ENCODE peak calls at places on chromosomes 16 and 17, in five cellular contexts. J is WTC11, H is testis, M is mesothelial cell of epicardium, T is HFFc6. E is an unnamed sample.

GRCh38 chr16:73093146-73094144 is 45.5 kb upstream of the ZFHX3 start:
- DNase-seq in J (no peak), H (no peak), M (peak; percentile 45), T (no peak), E (no peak)

GRCh38 chr16:6165330-6165984 is 1067.9 kb upstream of the EEF2KMT start:
- DNase-seq in J (no peak), H (no peak), M (no peak), T (peak; percentile 7), E (no peak)

GRCh38 chr16:76729525-76729924 is 452.3 kb downstream of the CNTNAP4 start:
- DNase-seq in J (no peak), H (no peak), M (no peak), T (no peak), E (no peak)

GRCh38 chr17:7574176-7574953 is 5.1 kb upstream of the CD68 start:
- DNase-seq in J (no peak), H (no peak), M (no peak), T (no peak), E (no peak)

GRCh38 chr16:56984639-56985038 is 4.7 kb upstream of the NLRC5 start:
- DNase-seq in J (no peak), H (no peak), M (no peak), T (no peak), E (no peak)

GRCh38 chr16:10390330-10390729 is 4.5 kb downstream of the ATF7IP2 start:
- DNase-seq in J (no peak), H (no peak), M (no peak), T (no peak), E (no peak)

GRCh38 chr17:47807421-47807820 is 14.2 kb downstream of the OSBPL7 start:
- DNase-seq in J (no peak), H (no peak), M (no peak), T (no peak), E (no peak)

GRCh38 chr17:59357929-59358328 is 26.5 kb downstream of the YPEL2 start:
- DNase-seq in J (no peak), H (no peak), M (no peak), T (peak; percentile 78), E (no peak)

GRCh38 chr16:50268352-50268751 is 2.0 kb downstream of the ADCY7 start:
- DNase-seq in J (no peak), H (no peak), M (no peak), T (no peak), E (no peak)

GRCh38 chr17:33871720-33872535 is 383.2 kb upstream of the CCL2 start:
- DNase-seq in J (no peak), H (no peak), M (no peak), T (no peak), E (no peak)

GRCh38 chr17:49874911-49875310 is 27.0 kb upstream of the TAC4 start:
- DNase-seq in J (no peak), H (no peak), M (no peak), T (no peak), E (no peak)

GRCh38 chr17:53227514-53227913 is 595.2 kb upstream of the KIF2B start:
- DNase-seq in J (no peak), H (no peak), M (no peak), T (no peak), E (no peak)

GRCh38 chr16:19595043-19595767 is 39.7 kb downstream of the VPS35L start:
- DNase-seq in J (no peak), H (peak; percentile 40), M (no peak), T (peak; percentile 87), E (no peak)

GRCh38 chr17:76558210-76559095 is 18.6 kb downstream of the PRCD start:
- DNase-seq in J (no peak), H (no peak), M (no peak), T (peak; percentile 27), E (no peak)

GRCh38 chr16:21279501-21279900 is 1.4 kb upstream of the CRYM start:
- DNase-seq in J (no peak), H (no peak), M (no peak), T (no peak), E (no peak)

GRCh38 chr17:27810211-27810901 is 10.0 kb upstream of the NOS2 start:
- DNase-seq in J (no peak), H (no peak), M (no peak), T (no peak), E (no peak)

GRCh38 chr16:945271-946047 is 25.3 kb downstream of the LMF1 start:
- DNase-seq in J (no peak), H (no peak), M (no peak), T (peak; percentile 11), E (no peak)

GRCh38 chr17:5868916-5869475 is 201.2 kb upstream of the WSCD1 start:
- DNase-seq in J (no peak), H (no peak), M (no peak), T (no peak), E (no peak)
- TF ChIP-seq CTCF in J (no peak), H (no peak), M (no peak), T (no peak), E (no peak)

GRCh38 chr17:38869647-38870258 is at the start of gene LASP1:
- DNase-seq in J (peak; percentile 80), H (peak; percentile 92), M (peak; percentile 90), T (peak; percentile 84), E (peak; percentile 91)

GRCh38 chr17:38870259-38871165 is 654 bp downstream of the LASP1 start:
- DNase-seq in J (peak; percentile 65), H (peak; percentile 83), M (peak; percentile 67), T (peak; percentile 51), E (no peak)

GRCh38 chr17:38867179-38867994 is 2.5 kb upstream of the LASP1 start:
- DNase-seq in J (peak; percentile 65), H (peak; percentile 73), M (peak; percentile 75), T (peak; percentile 77), E (no peak)

GRCh38 chr17:38868095-38868967 is 1.5 kb upstream of the LASP1 start:
- DNase-seq in J (no peak), H (peak; percentile 35), M (no peak), T (peak; percentile 75), E (no peak)

DNA sequence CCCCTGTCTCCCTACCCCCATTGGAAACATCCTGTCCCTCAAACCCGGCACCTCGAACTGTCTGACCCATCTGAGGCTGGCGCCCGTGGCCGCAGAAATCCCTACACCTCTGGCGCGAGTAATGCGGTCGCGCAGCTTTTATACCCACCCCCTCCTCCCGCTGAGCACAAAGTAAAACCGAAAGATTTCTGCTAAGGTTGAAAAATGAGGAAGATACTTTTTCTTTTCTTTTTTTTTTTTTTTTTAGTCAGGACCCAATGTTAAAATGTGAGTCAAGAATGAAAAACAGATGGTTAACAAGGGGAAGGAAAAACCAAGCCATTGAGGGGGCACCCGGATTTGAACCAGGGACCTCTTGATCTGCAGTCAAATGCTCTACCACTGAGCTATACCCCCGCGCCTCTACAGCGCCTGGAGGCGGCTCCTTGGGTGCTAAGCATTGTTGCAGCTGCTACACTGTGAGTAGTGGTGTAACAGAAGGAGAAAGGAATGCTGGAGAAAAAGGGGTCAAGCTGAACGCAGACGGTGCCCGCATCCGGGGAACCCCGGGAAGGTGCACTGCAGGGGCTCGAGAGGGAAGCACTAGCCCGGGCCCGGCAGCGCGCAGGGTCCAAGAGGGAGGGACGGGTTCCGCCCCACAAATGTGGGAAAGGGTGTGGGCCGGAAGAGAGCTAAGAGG is 751 bp upstream of the LASP1 start:
- DNase-seq in J (peak; percentile 95), H (peak; percentile 95), M (peak; percentile 98), T (peak; percentile 86), E (peak; percentile 97)
- TF ChIP-seq CTCF in J (no peak), H (no peak), M (no peak), T (no peak), E (peak; percentile 16)

GRCh38 chr16:79777679-79778078 is 177.1 kb upstream of the MAF start:
- DNase-seq in J (no peak), H (no peak), M (no peak), T (no peak), E (no peak)

GRCh38 chr16:79770244-79771064 is 169.9 kb upstream of the MAF start:
- DNase-seq in J (peak; percentile 87), H (peak; percentile 96), M (peak; percentile 84), T (no peak), E (peak; percentile 86)

GRCh38 chr16:79772028-79772427 is 171.5 kb upstream of the MAF start:
- DNase-seq in J (no peak), H (no peak), M (no peak), T (no peak), E (no peak)

GRCh38 chr16:79776243-79776884 is 175.8 kb upstream of the MAF start:
- DNase-seq in J (no peak), H (peak; percentile 68), M (no peak), T (no peak), E (no peak)
- TF ChIP-seq CTCF in J (no peak), H (no peak), M (no peak), T (no peak), E (peak; percentile 45)

DNA sequence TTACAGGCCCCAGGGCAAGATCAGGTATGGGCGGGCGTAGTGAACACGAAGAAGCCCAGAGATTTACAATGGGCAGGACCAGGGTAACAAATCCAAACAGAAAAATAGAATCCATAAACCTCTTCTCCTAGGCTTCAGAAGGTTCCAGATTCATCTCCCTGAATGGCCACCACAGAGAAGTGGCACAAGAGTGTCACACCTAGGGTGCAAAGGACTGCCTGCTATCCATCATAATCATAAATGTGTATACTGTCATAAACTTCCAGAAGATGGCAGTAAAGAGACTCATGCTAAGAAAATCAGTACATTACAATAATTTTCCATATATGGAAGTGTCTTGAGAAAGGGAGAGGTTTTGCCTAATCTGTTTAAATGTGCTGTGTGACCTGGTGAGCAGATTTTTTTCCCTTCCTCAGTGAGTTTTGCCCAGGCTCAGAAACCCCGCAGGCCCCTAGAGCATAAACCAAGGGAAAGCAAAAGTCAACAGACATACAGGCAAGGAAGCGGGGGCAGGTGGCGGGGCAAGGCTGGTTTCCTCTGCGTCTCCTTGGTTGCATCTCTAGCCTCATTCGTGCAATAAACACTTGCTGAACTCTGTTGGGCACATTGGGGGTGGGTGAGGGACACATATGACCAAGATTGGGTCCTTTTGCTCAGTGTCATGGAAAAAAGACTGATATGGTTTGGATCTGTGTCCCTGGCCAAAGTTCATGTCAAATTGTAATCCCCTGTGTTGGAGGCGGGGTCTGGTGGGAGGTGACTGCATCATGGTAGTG is 92.0 kb upstream of the CDH5 start:
- DNase-seq in J (no peak), H (no peak), M (peak; percentile 34), T (peak; percentile 43), E (peak; percentile 42)
- TF ChIP-seq CTCF in J (no peak), H (no peak), M (no peak), T (peak; percentile 77), E (peak; percentile 46)

DNA sequence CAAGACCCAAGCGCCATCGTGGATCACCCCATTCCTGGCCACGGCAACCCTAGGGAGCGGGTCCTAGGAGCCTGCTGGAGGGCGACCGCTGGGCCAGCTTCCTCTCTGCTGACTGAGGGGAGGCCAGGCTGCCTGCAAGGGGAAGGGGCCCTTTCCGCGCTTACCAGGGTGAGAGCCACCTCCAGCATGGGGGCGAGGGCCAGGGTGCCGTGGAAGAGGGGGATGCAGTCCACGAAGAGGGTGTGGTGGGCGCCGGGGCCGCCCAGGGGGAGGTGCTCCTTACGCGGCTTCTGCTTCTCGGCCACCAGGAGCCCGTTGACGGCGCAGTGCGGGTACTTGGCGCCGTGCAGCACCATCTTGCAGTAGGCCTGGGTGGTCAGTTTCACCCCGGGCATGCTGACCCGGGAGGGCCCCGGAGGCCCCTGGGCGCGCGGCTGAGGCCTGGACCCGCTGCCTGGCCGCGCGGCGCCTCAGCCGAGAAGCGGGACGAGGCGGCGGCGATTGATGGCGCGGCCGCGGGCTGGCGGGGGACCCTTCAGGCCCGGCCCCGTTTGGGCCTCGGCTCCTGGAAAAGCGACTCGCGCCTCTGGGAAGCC is 345 bp downstream of the EMC8 start:
- DNase-seq in J (peak; percentile 25), H (peak; percentile 22), M (peak; percentile 66), T (peak; percentile 21), E (no peak)
- TF ChIP-seq CTCF in J (no peak), H (no peak), M (no peak), T (peak; percentile 44), E (peak; percentile 33)